ENCODE peak calls at places on chromosomes 12 and 14, in seven cellular contexts. X is stimulated activated CD8-positive, alpha-beta memory T cell treated with anti-CD3 and anti-CD28 coated beads, Interleukin-7, amount 100 ng/mL, for 4 hours; F is DMS153; V is SHP77; S is T-helper 1 cell; G is HS-5; D is A172. H is an unnamed sample.

GRCh38 chr14:63050694-63051093 is 5.4 kb upstream of the KCNH5 start:
- DNase-seq in X (no peak), F (no peak), V (no peak), S (no peak), G (no peak), D (no peak), H (no peak)

GRCh38 chr12:30599631-30600030 is 96.0 kb downstream of the IPO8 start:
- DNase-seq in X (no peak), F (peak; percentile 88), V (peak; percentile 99), S (no peak), G (no peak), D (no peak), H (no peak)

GRCh38 chr12:48567731-48568130 is 2.1 kb downstream of the LALBA start:
- DNase-seq in X (no peak), F (no peak), V (no peak), S (no peak), G (no peak), D (no peak), H (no peak)

GRCh38 chr14:43858981-43859380 is 648.1 kb downstream of the FSCB start:
- DNase-seq in X (no peak), F (no peak), V (no peak), S (no peak), G (no peak), D (no peak), H (no peak)

GRCh38 chr14:104135121-104135903 is 3.1 kb upstream of the KIF26A start:
- DNase-seq in X (no peak), F (no peak), V (peak; percentile 1), S (no peak), G (no peak), D (no peak), H (peak; percentile 45)

GRCh38 chr14:94663965-94664704 is 51.9 kb downstream of the SERPINA3 start:
- DNase-seq in X (no peak), F (no peak), V (no peak), S (no peak), G (no peak), D (no peak), H (peak; percentile 42)

GRCh38 chr12:68250454-68250853 is 3.0 kb downstream of the IL22 start:
- DNase-seq in X (no peak), F (no peak), V (no peak), S (no peak), G (no peak), D (no peak), H (no peak)

GRCh38 chr14:24316597-24316950 is 5.3 kb downstream of the LTB4R start:
- DNase-seq in X (no peak), F (no peak), V (no peak), S (no peak), G (no peak), D (no peak), H (no peak)

GRCh38 chr12:74892057-74892633 is 317.5 kb downstream of the KCNC2 start:
- DNase-seq in X (no peak), F (no peak), V (no peak), S (no peak), G (no peak), D (no peak), H (no peak)

GRCh38 chr14:100278702-100279101 is 27.5 kb downstream of the SLC25A29 start:
- DNase-seq in X (no peak), F (no peak), V (no peak), S (no peak), G (no peak), D (peak; percentile 65), H (no peak)

GRCh38 chr12:53676715-53677611 is 1.1 kb upstream of the ATP5MC2 start:
- DNase-seq in X (no peak), F (no peak), V (peak; percentile 25), S (no peak), G (no peak), D (no peak), H (no peak)

GRCh38 chr14:95496690-95497241 is 19.7 kb downstream of the SYNE3 start:
- DNase-seq in X (no peak), F (no peak), V (no peak), S (no peak), G (no peak), D (no peak), H (no peak)

GRCh38 chr12:123916729-123917128 is 55.9 kb downstream of the CCDC92 start:
- DNase-seq in X (peak; percentile 75), F (no peak), V (no peak), S (no peak), G (no peak), D (peak; percentile 32), H (peak; percentile 37)

GRCh38 chr14:73714656-73715081 is 485 bp upstream of the PNMA1 start:
- DNase-seq in X (no peak), F (no peak), V (peak; percentile 15), S (no peak), G (no peak), D (no peak), H (no peak)

GRCh38 chr12:6020930-6021329 is 75.9 kb upstream of the ANO2 start:
- DNase-seq in X (no peak), F (no peak), V (no peak), S (no peak), G (no peak), D (no peak), H (no peak)

GRCh38 chr14:31950760-31951637 is 126.1 kb upstream of the ARHGAP5 start:
- DNase-seq in X (no peak), F (peak; percentile 90), V (peak; percentile 83), S (no peak), G (no peak), D (peak; percentile 72), H (peak; percentile 74)

GRCh38 chr12:111588010-111588409 is 11.1 kb downstream of the ATXN2 start:
- DNase-seq in X (no peak), F (no peak), V (no peak), S (no peak), G (no peak), D (no peak), H (no peak)

GRCh38 chr12:77724367-77724957 is 106.2 kb upstream of the NAV3 start:
- DNase-seq in X (no peak), F (peak; percentile 68), V (peak; percentile 52), S (no peak), G (no peak), D (peak; percentile 46), H (no peak)

GRCh38 chr12:118020036-118020435 is 3.5 kb downstream of the RFC5 start:
- DNase-seq in X (no peak), F (no peak), V (no peak), S (no peak), G (no peak), D (no peak), H (no peak)

GRCh38 chr14:92552066-92552465 is 38.5 kb downstream of the RIN3 start:
- DNase-seq in X (no peak), F (no peak), V (no peak), S (no peak), G (no peak), D (no peak), H (no peak)

GRCh38 chr12:74722709-74723108 is 185.1 kb downstream of the ATXN7L3B start:
- DNase-seq in X (no peak), F (no peak), V (no peak), S (no peak), G (no peak), D (no peak), H (no peak)

GRCh38 chr12:6228535-6229223 is 28.5 kb downstream of the CD9 start:
- DNase-seq in X (no peak), F (no peak), V (no peak), S (no peak), G (no peak), D (no peak), H (no peak)

GRCh38 chr14:104146651-104147345 is 8.4 kb downstream of the KIF26A start:
- DNase-seq in X (no peak), F (no peak), V (no peak), S (no peak), G (no peak), D (no peak), H (peak; percentile 41)

GRCh38 chr14:55686713-55687112 is 106.7 kb downstream of the KTN1 start:
- DNase-seq in X (no peak), F (no peak), V (no peak), S (no peak), G (no peak), D (no peak), H (no peak)

GRCh38 chr12:128603573-128604120 is 220.1 kb downstream of the SLC15A4 start:
- DNase-seq in X (no peak), F (no peak), V (no peak), S (no peak), G (no peak), D (no peak), H (no peak)

GRCh38 chr14:51610766-51611165 is 40.9 kb upstream of the FRMD6 start:
- DNase-seq in X (no peak), F (no peak), V (no peak), S (no peak), G (no peak), D (no peak), H (no peak)

GRCh38 chr14:50882932-50883826 is 11.3 kb downstream of the ABHD12B start:
- DNase-seq in X (no peak), F (no peak), V (no peak), S (no peak), G (no peak), D (no peak), H (no peak)

GRCh38 chr14:34368115-34368970 is 93.7 kb downstream of the SPTSSA start:
- DNase-seq in X (no peak), F (peak; percentile 55), V (no peak), S (no peak), G (no peak), D (no peak), H (no peak)

GRCh38 chr14:76129851-76130576 is 21.7 kb upstream of the GPATCH2L start:
- DNase-seq in X (no peak), F (no peak), V (no peak), S (no peak), G (no peak), D (no peak), H (no peak)

GRCh38 chr12:11666651-11667050 is 17.2 kb downstream of the ETV6 start:
- DNase-seq in X (no peak), F (no peak), V (no peak), S (no peak), G (no peak), D (no peak), H (no peak)

GRCh38 chr12:124111006-124111405 is 138.0 kb downstream of the ZNF664 start:
- DNase-seq in X (no peak), F (no peak), V (no peak), S (no peak), G (no peak), D (no peak), H (no peak)

H was measured in Right ventricle myocardium inferior.